ENCODE peak calls at places on chromosomes 16 and 17, in five cellular contexts. G is psoas muscle, N is right lobe of liver, S is aorta, P is left ventricle myocardium inferior. J is an unnamed sample.

GRCh38 chr17:8753136-8753975 is 5.0 kb downstream of the SPDYE4 start:
- DNase-seq in S (no peak), P (no peak), G (no peak), N (no peak), J (no peak)

GRCh38 chr17:38702166-38702899 is 2.7 kb upstream of the MLLT6 start:
- DNase-seq in P (peak; percentile 92), N (peak; percentile 89), G (peak; percentile 93), S (peak; percentile 92), J (peak; percentile 87)

GRCh38 chr17:13508916-13509315 is 92.8 kb downstream of the HS3ST3A1 start:
- DNase-seq in N (no peak), S (no peak), P (no peak), G (no peak), J (no peak)

GRCh38 chr17:80913928-80914821 is 77.5 kb upstream of the CHMP6 start:
- DNase-seq in S (no peak), N (no peak), G (no peak), P (no peak), J (no peak)

GRCh38 chr17:19533036-19533717 is 477 bp upstream of the SLC47A1 start:
- DNase-seq in N (peak; percentile 58), S (no peak), G (no peak), P (no peak), J (no peak)

GRCh38 chr16:70713781-70714180 is 27.9 kb upstream of the MTSS2 start:
- DNase-seq in N (no peak), S (no peak), P (no peak), G (no peak), J (no peak)

GRCh38 chr17:7885357-7886226 is 3.0 kb upstream of the CHD3 start:
- DNase-seq in G (peak; percentile 59), P (peak; percentile 36), S (peak; percentile 67), N (peak; percentile 49), J (peak; percentile 87)

GRCh38 chr17:67050476-67051154 is 6.3 kb downstream of the CACNG1 start:
- DNase-seq in N (no peak), P (no peak), G (no peak), S (no peak), J (no peak)

GRCh38 chr17:284676-285355 is 67.8 kb downstream of the RPH3AL start:
- DNase-seq in P (no peak), G (no peak), S (peak; percentile 15), N (peak; percentile 8), J (no peak)

GRCh38 chr17:32971171-32971570 is 20.5 kb upstream of the SPACA3 start:
- DNase-seq in N (no peak), G (no peak), S (no peak), P (no peak), J (no peak)

GRCh38 chr16:29745853-29746345 is at the start of gene C16orf54:
- DNase-seq in N (peak; percentile 67), S (peak; percentile 89), P (peak; percentile 70), G (peak; percentile 80), J (peak; percentile 89)

DNA sequence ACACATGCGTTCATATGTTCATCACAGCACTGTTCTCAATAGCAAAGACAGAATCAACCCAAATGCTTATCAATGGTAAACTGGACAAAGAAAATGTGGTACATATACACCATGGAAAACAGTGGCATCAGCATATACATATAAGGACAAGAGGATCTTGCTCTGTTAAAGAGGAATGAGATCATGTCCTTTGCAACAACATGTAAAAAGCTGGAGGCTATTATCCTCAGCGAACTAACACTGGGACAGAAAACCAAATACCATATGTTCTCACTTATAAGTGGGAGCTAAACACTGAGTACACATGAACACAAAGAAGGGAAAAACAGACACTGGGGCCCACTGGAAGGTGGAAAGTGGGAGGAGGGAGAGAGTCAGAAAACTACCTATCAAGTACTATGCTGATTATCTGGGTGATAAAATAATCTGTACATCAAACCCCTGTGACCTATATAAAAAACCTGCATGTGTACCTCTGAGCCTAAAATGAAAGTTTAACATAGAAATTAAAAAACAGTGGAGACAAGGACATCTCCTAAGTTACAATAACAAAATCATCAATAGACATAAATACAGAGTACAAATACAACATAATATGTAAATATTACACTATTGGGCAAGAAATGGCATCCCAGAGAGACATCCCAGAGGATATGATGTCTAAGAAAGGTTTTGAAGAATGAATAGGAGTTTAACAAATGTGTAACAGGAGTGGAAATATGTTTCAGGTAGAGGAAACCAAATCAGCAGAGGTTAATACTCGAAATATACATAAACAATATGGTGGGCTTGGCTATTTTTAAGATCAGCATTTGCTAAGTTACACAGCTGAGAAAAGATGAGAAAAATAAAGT is 447.5 kb upstream of the MAF start:
- DNase-seq in G (no peak), S (no peak), N (no peak), P (no peak), J (no peak)
- H3K4me1 ChIP-seq in G (no peaks in the 10 kb centered on the region), S (no peaks in the 10 kb centered on the region), N (no peaks in the 10 kb centered on the region), P (peaks cover 12% of the 10 kb centered on the region), J (no peaks in the 10 kb centered on the region)

GRCh38 chr17:47733414-47734288 is 615 bp downstream of the TBX21 start:
- DNase-seq in N (no peak), S (peak; percentile 42), P (no peak), G (no peak), J (peak; percentile 24)
- H3K27me3 ChIP-seq in N (no peaks in the 10 kb centered on the region), S (no peaks in the 10 kb centered on the region), P (peaks cover 97% of the 10 kb centered on the region), G (peaks cover 44% of the 10 kb centered on the region), J (peaks cover 72% of the 10 kb centered on the region)

GRCh38 chr17:63626551-63627228 is 4.5 kb downstream of the MAP3K3 start:
- DNase-seq in N (no peak), S (no peak), P (no peak), G (no peak), J (no peak)

GRCh38 chr17:63621684-63622570 is at the start of gene MAP3K3:
- DNase-seq in S (peak; percentile 100), P (peak; percentile 99), G (peak; percentile 99), N (peak; percentile 99), J (peak; percentile 100)

GRCh38 chr17:63621229-63621683 is 961 bp upstream of the MAP3K3 start:
- DNase-seq in S (no peak), N (no peak), G (no peak), P (no peak), J (no peak)

GRCh38 chr17:63622571-63623390 is 564 bp downstream of the MAP3K3 start:
- DNase-seq in G (peak; percentile 89), S (peak; percentile 86), N (peak; percentile 84), P (peak; percentile 77), J (peak; percentile 82)

GRCh38 chr17:63623786-63624185 is 1.6 kb downstream of the MAP3K3 start:
- DNase-seq in P (no peak), G (no peak), N (no peak), S (no peak), J (no peak)
- H3K4me1 ChIP-seq in P (peaks cover 64% of the 10 kb centered on the region), G (peaks cover 45% of the 10 kb centered on the region), N (no peaks in the 10 kb centered on the region), S (peaks cover 2% of the 10 kb centered on the region), J (peaks cover 61% of the 10 kb centered on the region)

GRCh38 chr17:74928786-74929185 is 4.7 kb downstream of the OTOP2 start:
- DNase-seq in N (no peak), S (no peak), P (no peak), G (no peak), J (no peak)

GRCh38 chr17:74925242-74925641 is 1.2 kb downstream of the OTOP2 start:
- DNase-seq in P (no peak), S (no peak), N (no peak), G (no peak), J (no peak)

GRCh38 chr17:74935048-74935447 is 650 bp upstream of the OTOP3 start:
- DNase-seq in N (no peak), P (no peak), S (no peak), G (no peak), J (no peak)

GRCh38 chr17:74935585-74936469 is at the start of gene OTOP3:
- DNase-seq in G (no peak), S (no peak), P (no peak), N (no peak), J (peak; percentile 68)

GRCh38 chr17:74930535-74931036 is 5.1 kb upstream of the OTOP3 start:
- DNase-seq in P (no peak), S (no peak), G (no peak), N (no peak), J (no peak)
- H3K27me3 ChIP-seq in P (peaks cover 98% of the 10 kb centered on the region), S (no peaks in the 10 kb centered on the region), G (peaks cover 71% of the 10 kb centered on the region), N (no peaks in the 10 kb centered on the region), J (peaks cover 28% of the 10 kb centered on the region)

DNA sequence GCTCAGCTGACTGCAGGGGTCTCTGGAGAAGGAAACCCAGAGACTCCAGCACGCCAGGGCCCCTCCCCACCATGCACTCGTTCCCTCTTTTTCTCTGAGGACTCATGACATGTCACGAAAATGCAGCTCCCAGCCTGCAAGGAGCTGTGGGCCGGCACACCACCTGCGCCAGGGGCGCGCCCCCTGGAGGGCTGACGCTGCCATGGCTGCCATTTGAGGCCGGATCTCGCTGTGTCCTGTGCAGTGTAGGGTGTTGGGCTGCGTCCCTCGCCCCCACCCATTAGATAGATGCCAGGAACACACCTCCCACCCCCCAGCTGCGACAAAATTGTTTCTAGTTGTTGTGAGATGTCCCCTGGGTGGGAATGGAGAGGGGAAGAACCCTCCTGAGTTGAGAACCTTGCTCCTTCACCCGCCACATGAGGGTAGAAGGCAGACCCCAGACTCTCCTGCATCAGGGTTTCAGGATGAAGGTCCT is 8.2 kb downstream of the SYNGR2 start:
- DNase-seq in G (peak; percentile 85), N (peak; percentile 71), P (peak; percentile 73), S (peak; percentile 85), J (peak; percentile 97)
- H3K4me1 ChIP-seq in G (peaks cover 65% of the 10 kb centered on the region), N (peaks cover 5% of the 10 kb centered on the region), P (peaks cover 62% of the 10 kb centered on the region), S (peaks cover 2% of the 10 kb centered on the region), J (peaks cover 41% of the 10 kb centered on the region)

DNA sequence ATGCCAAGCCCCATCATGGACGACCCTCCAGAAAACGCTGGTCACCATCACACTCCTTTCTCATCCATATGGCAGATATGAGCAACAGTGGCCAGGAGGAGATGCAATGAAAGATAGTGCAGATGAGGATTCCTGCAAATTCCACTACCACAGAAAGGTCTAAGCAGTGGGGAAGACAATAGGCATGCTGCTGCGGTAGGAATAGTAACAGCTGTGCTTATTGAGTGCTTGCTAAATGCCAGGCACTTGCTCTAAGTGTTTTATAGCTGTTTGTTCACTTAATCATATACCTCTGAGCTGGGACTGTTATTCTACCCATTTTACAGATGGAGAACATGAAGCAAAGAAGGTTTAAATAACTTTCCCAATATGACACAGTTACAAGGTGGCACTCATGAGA is 46.6 kb upstream of the AKAP1 start:
- DNase-seq in S (no peak), N (no peak), P (no peak), G (no peak), J (no peak)
- H3K27me3 ChIP-seq in S (no peaks in the 10 kb centered on the region), N (no peaks in the 10 kb centered on the region), P (peaks cover 27% of the 10 kb centered on the region), G (peaks cover 3% of the 10 kb centered on the region), J (no peaks in the 10 kb centered on the region)

GRCh38 chr16:2039286-2040030 is 8.2 kb downstream of the NTHL1 start:
- DNase-seq in P (peak; percentile 91), G (peak; percentile 86), S (no peak), N (peak; percentile 88), J (peak; percentile 79)

GRCh38 chr16:2037115-2037514 is 10.4 kb downstream of the NHERF2 start:
- DNase-seq in P (no peak), N (no peak), G (no peak), S (no peak), J (peak; percentile 72)

GRCh38 chr16:2036200-2036966 is 9.7 kb downstream of the NHERF2 start:
- DNase-seq in P (no peak), N (no peak), G (no peak), S (no peak), J (peak; percentile 75)

GRCh38 chr16:2038359-2039285 is 9.0 kb downstream of the NTHL1 start:
- DNase-seq in N (peak; percentile 55), S (no peak), P (peak; percentile 58), G (no peak), J (no peak)

GRCh38 chr16:2037631-2038358 is 9.8 kb downstream of the NTHL1 start:
- DNase-seq in N (no peak), P (no peak), S (no peak), G (no peak), J (no peak)
- H3K4me1 ChIP-seq in N (peaks cover 4% of the 10 kb centered on the region), P (peaks cover 96% of the 10 kb centered on the region), S (no peaks in the 10 kb centered on the region), G (peaks cover 19% of the 10 kb centered on the region), J (peaks cover 76% of the 10 kb centered on the region)